ENCODE peak calls at places on chromosome 15, in four cellular contexts. N is A549, W is retinal pigment epithelial cell, R is body of pancreas. B is an unnamed sample.

GRCh38 chr15:26051771-26052685 is 188.9 kb upstream of the ATP10A start:
- DNase-seq in N (no peak), W (no peak), R (no peak), B (no peak)

GRCh38 chr15:66745530-66746230 is 43.6 kb downstream of the SMAD6 start:
- DNase-seq in N (no peak), W (no peak), R (no peak), B (no peak)

GRCh38 chr15:71649894-71650293 is 160.5 kb upstream of the NR2E3 start:
- DNase-seq in N (peak), W (no peak), R (no peak), B (no peak)

GRCh38 chr15:52100807-52101206 is 11.8 kb downstream of the BCL2L10 start:
- DNase-seq in N (peak), W (peak), R (peak), B (peak)

GRCh38 chr15:48880070-48880634 is 2.2 kb downstream of the EID1 start:
- DNase-seq in N (no peak), W (no peak), R (no peak), B (no peak)

GRCh38 chr15:33031324-33031736 is 163.2 kb downstream of the FMN1 start:
- DNase-seq in N (no peak), W (no peak), R (peak), B (no peak)

GRCh38 chr15:69647160-69647513 is 194.5 kb downstream of the RPLP1 start:
- DNase-seq in N (no peak), W (no peak), R (no peak), B (no peak)

GRCh38 chr15:46061002-46061401 is 426.2 kb downstream of the SQOR start:
- DNase-seq in N (no peak), W (no peak), R (no peak), B (no peak)

GRCh38 chr15:60721706-60722105 is 242.8 kb upstream of the ICE2 start:
- DNase-seq in N (no peak), W (no peak), R (no peak), B (peak)

GRCh38 chr15:41993447-41994170 is 21.3 kb upstream of the EHD4 start:
- DNase-seq in N (no peak), W (no peak), R (no peak), B (no peak)

GRCh38 chr15:63191895-63192603 is 2.6 kb downstream of the RAB8B start:
- DNase-seq in N (no peak), W (no peak), R (no peak), B (no peak)

GRCh38 chr15:70297465-70298152 is 199.9 kb upstream of the TLE3 start:
- DNase-seq in N (no peak), W (no peak), R (no peak), B (no peak)

GRCh38 chr15:63449711-63450110 is 54.7 kb upstream of the USP3 start:
- DNase-seq in N (peak), W (no peak), R (no peak), B (no peak)

GRCh38 chr15:57595011-57595866 is 3.5 kb downstream of the MYZAP start:
- DNase-seq in N (no peak), W (no peak), R (peak), B (no peak)

GRCh38 chr15:88543065-88543776 is 3.3 kb downstream of the DET1 start:
- DNase-seq in N (no peak), W (no peak), R (no peak), B (no peak)

GRCh38 chr15:34014556-34014955 is 24.4 kb downstream of the AVEN start:
- DNase-seq in N (no peak), W (no peak), R (no peak), B (no peak)

GRCh38 chr15:48602358-48603122 is 43.0 kb downstream of the FBN1 start:
- DNase-seq in N (no peak), W (peak), R (no peak), B (peak)

GRCh38 chr15:31901501-31901900 is 128.8 kb upstream of the CHRNA7 start:
- DNase-seq in N (no peak), W (no peak), R (no peak), B (no peak)

GRCh38 chr15:49063402-49064280 is 17.4 kb upstream of the SECISBP2L start:
- DNase-seq in N (no peak), W (no peak), R (no peak), B (no peak)

GRCh38 chr15:77784361-77785292 is 151.9 kb upstream of the LINGO1 start:
- DNase-seq in N (peak), W (no peak), R (peak), B (no peak)

GRCh38 chr15:72136170-72137051 is 18.2 kb downstream of the SENP8 start:
- DNase-seq in N (no peak), W (no peak), R (no peak), B (no peak)

GRCh38 chr15:73338606-73339388 is 30.0 kb downstream of the HCN4 start:
- DNase-seq in N (no peak), W (no peak), R (no peak), B (no peak)

GRCh38 chr15:83365370-83365938 is 81.0 kb upstream of the BNC1 start:
- DNase-seq in N (peak), W (peak), R (no peak), B (peak)

GRCh38 chr15:101489633-101490407 is at the start of gene PCSK6:
- DNase-seq in N (peak), W (no peak), R (peak), B (no peak)

GRCh38 chr15:71506946-71507345 is 303.4 kb upstream of the NR2E3 start:
- DNase-seq in N (no peak), W (no peak), R (no peak), B (no peak)

GRCh38 chr15:22827125-22827524 is 11.3 kb upstream of the NIPA2 start:
- DNase-seq in N (no peak), W (no peak), R (no peak), B (no peak)

GRCh38 chr15:78930577-78931388 is 14.1 kb downstream of the CTSH start:
- DNase-seq in N (peak), W (peak), R (no peak), B (peak)

DNA sequence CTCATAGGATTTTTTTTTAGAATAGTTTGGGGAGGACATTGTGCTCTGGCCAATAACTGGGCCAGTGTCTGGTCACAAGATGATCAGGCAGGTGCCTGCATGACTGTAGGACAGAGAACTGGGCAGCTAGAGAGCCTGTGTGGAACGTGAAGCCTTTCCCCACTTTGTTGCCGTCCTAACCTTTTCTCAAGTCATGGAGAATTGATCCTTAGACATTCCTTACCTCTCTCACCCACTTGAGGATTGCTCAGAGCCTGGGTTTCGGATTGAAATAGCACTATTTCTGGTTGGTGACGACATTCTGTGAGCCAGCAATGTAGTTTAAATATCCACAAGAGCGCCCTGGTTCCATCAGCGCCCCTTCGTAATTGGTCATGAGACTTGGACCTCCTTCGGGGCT is 138.4 kb downstream of the IGF1R start:
- DNase-seq in N (no peak), W (no peak), R (no peak), B (no peak)
- H3K4me3 ChIP-seq in N (no peak), W (no peak), R (no peak), B (no peak)

GRCh38 chr15:64740361-64741170 is 34.8 kb downstream of the RBPMS2 start:
- DNase-seq in N (peak), W (peak), R (peak), B (no peak)
- TF ChIP-seq CTCF in N (no peak), W (peak), R (peak), B (peak)

DNA sequence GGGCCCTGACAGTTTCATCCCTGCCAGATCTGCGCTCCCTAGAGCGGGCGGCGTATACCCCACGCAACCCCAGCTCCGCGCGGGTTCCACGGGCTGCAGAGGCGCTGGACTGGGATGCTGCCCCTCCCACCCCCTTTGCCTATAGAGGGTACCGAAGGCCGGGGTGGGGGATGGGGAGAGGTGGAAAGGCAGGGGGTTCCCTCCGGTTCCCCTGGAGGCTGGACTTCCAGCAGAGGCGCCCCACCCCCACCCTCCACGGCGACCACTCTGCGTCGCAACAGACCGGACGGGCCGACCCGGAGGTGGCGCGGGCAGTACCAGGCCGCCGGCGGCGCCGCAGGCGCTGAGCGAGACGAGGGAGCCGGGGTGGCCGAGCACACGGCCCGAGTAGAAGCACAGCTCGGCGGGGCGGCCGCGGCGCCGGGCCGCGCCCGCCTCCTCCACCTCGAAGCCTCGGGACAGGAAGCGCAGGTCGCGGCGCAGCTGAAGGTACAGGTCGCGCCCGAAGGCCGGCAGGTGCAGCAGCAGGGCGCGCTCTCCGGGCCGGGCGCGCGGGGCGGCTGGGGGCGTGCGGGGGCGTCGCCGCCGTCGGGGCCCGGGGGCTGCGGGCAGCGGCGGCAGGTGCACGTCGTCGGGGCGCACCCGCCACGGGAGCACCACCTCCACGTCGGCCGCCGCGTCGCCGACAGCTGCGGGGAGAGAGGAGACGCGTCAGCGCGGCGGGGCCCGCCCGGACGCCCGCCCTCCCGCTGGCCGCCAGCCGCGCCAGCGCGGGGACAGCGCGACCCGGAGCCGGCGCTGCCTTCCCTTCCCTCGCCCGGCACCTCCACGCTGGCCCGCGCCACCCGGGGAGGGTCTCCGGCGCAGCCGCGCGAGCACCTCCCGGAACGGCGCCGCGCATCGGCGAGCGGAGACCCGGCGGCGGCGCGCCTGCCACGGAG is 784 bp downstream of the ADAMTS17 start:
- DNase-seq in N (no peak), W (no peak), R (peak), B (no peak)
- H3K4me3 ChIP-seq in N (peak), W (no peak), R (peak), B (peak)

GRCh38 chr15:90165157-90165556 is 36.0 kb upstream of the SEMA4B start:
- DNase-seq in N (no peak), W (no peak), R (no peak), B (no peak)

GRCh38 chr15:90162956-90163355 is 38.2 kb upstream of the SEMA4B start:
- DNase-seq in N (no peak), W (no peak), R (no peak), B (no peak)

GRCh38 chr15:90160781-90161727 is 40.1 kb upstream of the SEMA4B start:
- DNase-seq in N (peak), W (no peak), R (peak), B (no peak)

GRCh38 chr15:90159213-90159612 is 41.9 kb upstream of the SEMA4B start:
- DNase-seq in N (no peak), W (no peak), R (no peak), B (no peak)

GRCh38 chr15:90161946-90162345 is 39.2 kb upstream of the SEMA4B start:
- DNase-seq in N (peak), W (no peak), R (no peak), B (no peak)
- TF ChIP-seq CTCF in N (no peak), W (no peak), R (no peak), B (no peak)

GRCh38 chr15:64842986-64843561 is 1.4 kb downstream of the PLEKHO2 start:
- DNase-seq in N (no peak), W (no peak), R (peak), B (no peak)
- H3K4me3 ChIP-seq in N (no peak), W (peak), R (no peak), B (peak)

GRCh38 chr15:44580105-44580504 is 43.2 kb downstream of the EIF3J start:
- DNase-seq in N (no peak), W (no peak), R (no peak), B (no peak)

GRCh38 chr15:44585633-44586032 is 48.7 kb downstream of the EIF3J start:
- DNase-seq in N (no peak), W (no peak), R (no peak), B (no peak)

GRCh38 chr15:44588541-44588940 is 51.6 kb downstream of the EIF3J start:
- DNase-seq in N (no peak), W (no peak), R (no peak), B (no peak)

DNA sequence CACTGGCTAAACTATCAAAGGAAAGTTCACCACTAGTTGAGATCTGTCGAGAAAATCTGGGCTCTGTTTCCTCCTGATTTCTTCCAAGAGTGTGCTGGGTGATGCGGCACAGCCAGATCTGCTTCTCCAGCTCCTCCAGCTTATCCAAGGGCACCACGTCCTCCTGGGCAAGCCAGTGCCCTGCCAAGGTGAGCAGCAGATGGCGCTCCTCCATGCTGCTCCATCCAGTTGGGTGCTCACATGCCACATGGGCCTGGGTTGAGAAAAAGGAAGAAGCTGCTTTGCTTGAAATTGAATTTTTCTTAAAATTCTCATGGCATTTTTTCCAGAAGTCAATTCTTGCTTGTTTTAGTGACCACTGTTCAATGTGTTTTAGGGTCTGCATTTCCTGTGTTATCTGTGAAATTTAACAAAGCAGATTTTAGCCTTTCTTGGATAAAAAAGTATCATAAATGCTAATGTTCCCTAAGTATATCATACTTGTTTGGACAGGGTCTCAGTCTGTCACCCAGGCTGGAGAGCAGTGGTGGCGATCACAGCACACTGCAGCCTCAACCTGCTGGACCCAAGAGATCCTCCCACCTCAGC is 47.3 kb downstream of the EIF3J start:
- DNase-seq in N (peak), W (no peak), R (peak), B (no peak)
- TF ChIP-seq CTCF in N (peak), W (peak), R (peak), B (peak)

DNA sequence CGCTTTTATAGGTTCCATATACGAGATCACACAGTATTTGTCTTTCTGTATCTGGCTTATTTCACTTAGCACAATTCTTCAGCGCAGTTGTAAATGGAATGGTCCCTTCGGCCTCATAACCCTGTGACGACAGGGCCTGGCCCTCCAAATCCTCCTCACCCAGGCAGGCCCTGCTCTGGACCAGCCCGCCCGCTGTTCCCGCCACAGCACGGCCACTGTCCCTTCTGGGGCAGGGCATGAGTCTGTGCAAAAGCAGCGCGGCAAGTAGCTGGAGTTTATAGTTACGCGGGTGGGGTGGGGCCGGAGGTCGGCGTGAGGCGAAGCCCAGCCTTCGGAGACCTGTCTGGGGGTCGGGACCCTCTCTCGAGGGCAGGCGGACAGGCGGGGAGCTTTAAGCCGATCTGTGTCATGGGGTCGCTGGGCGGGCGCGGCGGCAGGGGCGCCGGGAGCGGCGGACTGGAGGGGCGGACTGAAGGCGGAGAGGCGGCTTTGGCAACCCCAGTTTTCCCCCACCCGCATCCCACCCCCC is 543 bp downstream of the ARPIN start:
- DNase-seq in N (peak), W (no peak), R (peak), B (no peak)
- H3K4me3 ChIP-seq in N (peak), W (peak), R (peak), B (peak)

DNA sequence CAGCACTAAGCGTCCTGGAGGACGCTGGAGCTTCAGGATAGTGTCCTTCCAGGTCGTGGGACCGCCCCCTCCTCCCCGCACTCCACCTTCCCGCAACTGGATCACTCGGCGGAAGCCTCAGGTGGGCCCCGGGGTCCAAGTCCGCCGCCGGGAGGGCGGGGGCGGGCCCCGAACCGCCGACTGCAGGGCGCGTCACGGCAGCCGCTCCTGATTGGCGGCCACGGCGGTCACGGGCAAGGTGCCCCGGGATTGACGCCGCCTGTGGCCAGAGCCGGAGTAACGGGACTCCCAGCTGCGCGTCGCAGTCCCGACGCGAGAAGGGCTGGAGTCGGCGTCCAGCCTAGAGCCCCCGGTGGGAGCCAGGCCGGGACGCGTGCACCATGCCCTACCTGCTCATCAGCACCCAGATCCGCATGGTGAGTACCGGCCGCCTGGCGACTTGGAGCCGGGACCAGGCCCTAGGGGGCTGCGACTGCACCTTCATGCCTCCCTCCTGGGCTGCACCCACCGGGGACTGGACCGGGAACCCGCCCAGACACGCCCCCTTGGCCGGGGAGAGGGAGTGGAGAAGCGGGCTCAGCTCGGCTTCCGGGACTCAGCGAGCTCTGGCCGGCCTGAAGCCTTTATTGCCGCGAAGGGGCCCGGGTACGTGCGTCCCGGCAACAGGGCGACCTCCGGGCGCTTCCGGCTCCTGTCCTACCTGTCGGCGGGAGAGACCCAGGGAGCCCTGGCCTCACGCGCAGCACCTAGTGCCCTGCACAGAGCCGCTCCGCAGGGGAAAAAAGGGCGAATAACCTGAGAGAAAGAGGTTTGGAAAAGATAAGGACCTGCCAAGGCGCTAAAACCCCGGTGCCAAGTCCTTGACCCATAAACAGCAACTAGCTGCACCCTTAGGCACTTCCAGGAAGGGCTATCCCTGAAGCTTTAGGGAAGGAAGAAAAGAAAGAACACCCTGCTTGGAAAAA is at the start of gene GCHFR:
- DNase-seq in N (peak), W (no peak), R (peak), B (no peak)
- TF ChIP-seq CTCF in N (peak), W (peak), R (peak), B (peak)